ENCODE peak calls at places on chromosome 22, in four cellular contexts. O, D, C and W are unnamed samples.

GRCh38 chr22:19571207-19571795 is 47.1 kb upstream of the CLDN5 start:
- DNase-seq in D (peak; percentile 49), C (no peak), O (no peak), W (no peak)

GRCh38 chr22:32558681-32559355 is 84.2 kb downstream of the FBXO7 start:
- DNase-seq in D (peak; percentile 97), O (no peak), C (no peak), W (peak; percentile 68)

GRCh38 chr22:46815896-46816721 is 53.7 kb downstream of the TBC1D22A start:
- DNase-seq in O (peak; percentile 45), C (peak; percentile 34), D (no peak), W (no peak)

GRCh38 chr22:20218320-20218872 is 49.7 kb downstream of the RTN4R start:
- DNase-seq in O (no peak), C (no peak), D (no peak), W (no peak)

GRCh38 chr22:47225931-47226633 is 463.6 kb downstream of the TBC1D22A start:
- DNase-seq in O (no peak), D (peak; percentile 46), C (no peak), W (no peak)

GRCh38 chr22:31504282-31504681 is 7.9 kb downstream of the SFI1 start:
- DNase-seq in C (no peak), O (no peak), D (no peak), W (no peak)

GRCh38 chr22:47370448-47371262 is 608.2 kb downstream of the TBC1D22A start:
- DNase-seq in O (peak; percentile 59), D (peak; percentile 69), C (no peak), W (no peak)

GRCh38 chr22:25403752-25404471 is 160.6 kb upstream of the GRK3 start:
- DNase-seq in D (no peak), C (peak; percentile 84), O (no peak), W (peak; percentile 42)

GRCh38 chr22:46547883-46548244 is 10.4 kb upstream of the CELSR1 start:
- DNase-seq in O (peak; percentile 72), C (peak; percentile 47), D (peak; percentile 94), W (no peak)

GRCh38 chr22:42188808-42189447 is 58.3 kb upstream of the CYP2D6 start:
- DNase-seq in C (peak; percentile 59), O (no peak), D (peak; percentile 40), W (no peak)

GRCh38 chr22:20205964-20206708 is 55.3 kb upstream of the CCDC188 start:
- DNase-seq in D (peak; percentile 91), O (peak; percentile 92), C (peak; percentile 83), W (peak; percentile 53)

GRCh38 chr22:20873215-20873614 is 14.4 kb downstream of the SNAP29 start:
- DNase-seq in D (no peak), O (no peak), C (no peak), W (no peak)

GRCh38 chr22:21707677-21708076 is 27.9 kb downstream of the YPEL1 start:
- DNase-seq in D (no peak), C (no peak), O (no peak), W (peak; percentile 38)

GRCh38 chr22:19524170-19525115 is at the start of gene CLDN5:
- DNase-seq in O (peak; percentile 76), C (no peak), D (no peak), W (no peak)

GRCh38 chr22:32417906-32418305 is 5.9 kb upstream of the RTCB start:
- DNase-seq in O (no peak), C (no peak), D (no peak), W (no peak)

GRCh38 chr22:46500201-46500600 is 37.2 kb downstream of the CELSR1 start:
- DNase-seq in D (no peak), O (no peak), C (no peak), W (no peak)

GRCh38 chr22:31639640-31640039 is 22.4 kb downstream of the PISD start:
- DNase-seq in O (no peak), D (no peak), C (no peak), W (no peak)

GRCh38 chr22:27397036-27397947 is 404.3 kb downstream of the MN1 start:
- DNase-seq in C (no peak), D (no peak), O (no peak), W (no peak)

GRCh38 chr22:29795663-29796062 is 28.5 kb downstream of the UQCR10 start:
- DNase-seq in O (no peak), D (no peak), C (no peak), W (no peak)

GRCh38 chr22:48856308-48856615 is 971.4 kb downstream of the BRD1 start:
- DNase-seq in D (peak; percentile 65), O (no peak), C (no peak), W (no peak)

GRCh38 chr22:47092896-47093311 is 330.5 kb downstream of the TBC1D22A start:
- DNase-seq in O (no peak), C (no peak), D (peak; percentile 74), W (no peak)

GRCh38 chr22:49026476-49027121 is 801.1 kb downstream of the BRD1 start:
- DNase-seq in D (no peak), O (peak; percentile 42), C (peak; percentile 21), W (no peak)

GRCh38 chr22:28983788-28984441 is 77.7 kb downstream of the C22orf31 start:
- DNase-seq in D (no peak), C (peak; percentile 55), O (no peak), W (no peak)

GRCh38 chr22:48182896-48183805 is 1420.7 kb downstream of the TBC1D22A start:
- DNase-seq in O (no peak), C (no peak), D (peak; percentile 68), W (no peak)

GRCh38 chr22:46866591-46866990 is 104.1 kb downstream of the TBC1D22A start:
- DNase-seq in C (no peak), D (no peak), O (no peak), W (no peak)

GRCh38 chr22:37088108-37088605 is 21.4 kb downstream of the TMPRSS6 start:
- DNase-seq in D (no peak), C (peak; percentile 20), O (no peak), W (no peak)

GRCh38 chr22:31618057-31618456 is 44.0 kb downstream of the PISD start:
- DNase-seq in O (no peak), D (no peak), C (no peak), W (no peak)

GRCh38 chr22:20430641-20431519 is 6.7 kb downstream of the SCARF2 start:
- DNase-seq in O (peak; percentile 89), D (peak; percentile 87), C (peak; percentile 85), W (peak; percentile 56)

GRCh38 chr22:34072585-34072984 is 152.3 kb upstream of the LARGE1 start:
- DNase-seq in C (no peak), O (no peak), D (no peak), W (no peak)

GRCh38 chr22:27980424-27981148 is 61.5 kb upstream of the PITPNB start:
- DNase-seq in D (peak; percentile 79), C (no peak), O (no peak), W (no peak)

DNA sequence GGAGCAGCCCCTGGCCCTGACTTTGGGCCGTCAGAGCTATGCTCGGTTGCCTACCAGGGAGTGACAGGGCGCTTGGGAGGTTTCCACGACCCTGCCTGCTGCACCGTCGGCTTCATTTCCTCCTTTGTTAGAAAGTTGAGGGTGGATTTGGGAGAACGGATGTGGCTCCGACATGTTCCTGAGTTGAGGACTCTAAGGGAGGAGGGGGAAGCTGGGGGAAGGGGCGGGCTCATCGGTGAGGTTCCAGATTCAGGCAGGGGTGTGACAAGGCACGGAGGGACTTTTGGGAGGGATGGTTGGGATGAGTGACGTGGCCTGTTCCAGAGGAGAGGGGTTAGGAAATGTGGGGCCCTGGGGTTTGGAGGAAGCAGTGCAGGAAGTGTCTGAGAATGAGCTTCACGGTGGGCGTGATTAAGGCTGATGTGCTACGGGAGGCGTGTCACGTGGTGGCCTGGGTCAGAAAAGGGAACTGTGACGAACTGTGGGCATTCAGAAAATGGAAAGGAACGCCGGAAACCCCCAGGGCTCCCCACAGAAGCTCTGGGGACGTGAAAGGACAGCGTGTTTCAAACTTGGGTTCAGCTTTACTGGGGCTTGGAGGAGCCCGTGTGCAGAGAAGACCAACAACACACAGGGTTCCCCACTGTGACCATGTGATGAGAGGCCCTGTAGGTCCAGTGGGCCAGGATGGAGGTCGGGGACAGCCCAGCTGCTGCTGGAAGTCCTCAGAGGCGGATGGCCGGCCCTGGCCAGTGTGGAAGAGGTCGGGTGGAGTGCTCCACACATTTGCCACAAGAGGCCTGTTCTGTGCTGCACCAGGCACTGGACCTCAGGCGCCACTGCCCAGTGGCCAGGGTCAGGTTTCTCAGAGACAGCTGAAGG is 2.8 kb downstream of the PARVB start:
- DNase-seq in O (peak; percentile 95), C (peak; percentile 91), D (peak; percentile 97), W (peak; percentile 80)
- TF ChIP-seq POLR2A in O (peak; percentile 39), C (peak; percentile 18), D (no peak), W (peak; percentile 53)

GRCh38 chr22:38316340-38317236 is 645 bp downstream of the CSNK1E start:
- DNase-seq in O (peak; percentile 90), D (peak; percentile 94), C (peak; percentile 51), W (peak; percentile 61)
- TF ChIP-seq POLR2A in O (no peak), D (no peak), C (no peak), W (no peak)

GRCh38 chr22:45310331-45311032 is 748 bp downstream of the FAM118A start:
- DNase-seq in C (peak; percentile 42), D (no peak), O (peak; percentile 89), W (peak; percentile 49)

GRCh38 chr22:45308624-45309421 is 911 bp upstream of the FAM118A start:
- DNase-seq in O (peak; percentile 87), C (peak; percentile 56), D (peak; percentile 89), W (no peak)

GRCh38 chr22:45312415-45312814 is 2.7 kb downstream of the FAM118A start:
- DNase-seq in C (no peak), O (no peak), D (no peak), W (no peak)

GRCh38 chr22:45311033-45311531 is 1.3 kb downstream of the FAM118A start:
- DNase-seq in O (no peak), D (no peak), C (no peak), W (no peak)

GRCh38 chr22:45309422-45310227 is at the start of gene FAM118A:
- DNase-seq in O (peak; percentile 98), C (peak; percentile 96), D (peak; percentile 98), W (peak; percentile 94)
- TF ChIP-seq POLR2A in O (no peak), C (peak; percentile 74), D (no peak), W (peak; percentile 81)

GRCh38 chr22:39150848-39151215 is 1.6 kb downstream of the CBX7 start:
- DNase-seq in D (no peak), C (no peak), O (peak; percentile 51), W (no peak)

GRCh38 chr22:39148024-39148726 is 4.3 kb downstream of the CBX7 start:
- DNase-seq in O (peak; percentile 75), C (no peak), D (no peak), W (no peak)

GRCh38 chr22:39149915-39150847 is 2.3 kb downstream of the CBX7 start:
- DNase-seq in D (no peak), O (peak; percentile 70), C (no peak), W (no peak)

GRCh38 chr22:39147335-39148023 is 5.0 kb downstream of the CBX7 start:
- DNase-seq in O (peak; percentile 74), C (no peak), D (no peak), W (no peak)

DNA sequence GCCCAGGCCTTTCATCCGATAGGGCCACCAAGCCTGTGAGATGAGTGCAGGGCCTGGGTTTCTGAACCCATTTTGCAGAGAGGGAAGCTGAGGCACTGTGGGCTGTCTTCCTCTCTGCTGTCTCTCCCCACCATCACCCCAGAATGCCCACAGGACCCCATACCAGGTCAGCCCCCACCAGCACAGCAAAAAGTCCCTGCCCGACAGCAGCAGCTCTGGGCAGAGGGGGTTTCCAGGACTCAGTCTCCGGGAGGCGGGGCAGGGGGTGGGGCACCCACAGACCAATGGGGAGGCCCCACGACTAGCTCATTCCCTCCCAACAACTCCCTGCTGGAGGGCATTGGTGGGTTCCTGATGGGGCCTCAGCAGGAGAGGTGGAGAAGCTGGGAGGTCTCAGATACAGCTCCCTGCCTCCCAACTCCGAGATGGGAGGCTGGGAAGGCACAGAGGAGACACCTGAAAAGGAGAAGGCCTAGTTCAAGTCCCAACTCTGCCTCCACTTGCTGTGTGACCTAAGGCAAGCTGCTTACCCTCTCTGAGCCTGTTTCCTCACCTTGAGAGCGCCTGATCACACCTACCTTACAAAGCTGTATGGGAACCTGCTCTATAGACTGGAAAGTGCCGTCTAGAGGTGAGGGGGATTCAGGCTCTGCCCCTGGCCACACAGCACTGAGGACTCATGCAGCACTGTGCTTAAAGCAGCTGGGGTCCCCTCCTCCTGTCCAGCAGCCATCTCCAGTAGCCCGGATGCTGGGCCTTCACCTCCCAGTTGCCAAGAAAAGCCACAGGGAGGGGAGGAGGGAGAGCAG is 3.5 kb downstream of the CBX7 start:
- DNase-seq in O (peak; percentile 88), D (no peak), C (peak; percentile 28), W (no peak)
- TF ChIP-seq POLR2A in O (no peak), D (no peak), C (no peak), W (no peak)